ENCODE peak calls at places on chromosomes 13 and 19, in four cellular contexts. One of them, this sample, is unnamed.

GRCh38 chr13:113951246-113951999 is 22.5 kb downstream of the C13orf46 start:
- DNase-seq in heart right ventricle: peak
- DNase-seq in RWPE1: peak
- DNase-seq in Peyer's patch: peak
- DNase-seq in this sample: peak

GRCh38 chr19:1019980-1020867 is 699 bp downstream of the TMEM259 start:
- DNase-seq in heart right ventricle: no peak
- DNase-seq in RWPE1: no peak
- DNase-seq in Peyer's patch: peak
- DNase-seq in this sample: peak

GRCh38 chr13:111328803-111329410 is 8.5 kb downstream of the TEX29 start:
- DNase-seq in RWPE1: no peak
- DNase-seq in heart right ventricle: no peak
- DNase-seq in Peyer's patch: no peak
- DNase-seq in this sample: no peak

GRCh38 chr19:38682872-38683392 is 35.5 kb downstream of the ACTN4 start:
- DNase-seq in heart right ventricle: no peak
- DNase-seq in RWPE1: no peak
- DNase-seq in Peyer's patch: no peak
- DNase-seq in this sample: no peak

GRCh38 chr19:36120092-36120983 is 5.1 kb downstream of the TBCB start:
- DNase-seq in heart right ventricle: no peak
- DNase-seq in Peyer's patch: no peak
- DNase-seq in RWPE1: no peak
- DNase-seq in this sample: no peak

GRCh38 chr13:114152285-114152645 is 19.8 kb upstream of the RASA3 start:
- DNase-seq in RWPE1: no peak
- DNase-seq in heart right ventricle: no peak
- DNase-seq in Peyer's patch: peak
- DNase-seq in this sample: no peak

GRCh38 chr19:58374200-58374599 is 6.6 kb downstream of the ZNF837 start:
- DNase-seq in heart right ventricle: no peak
- DNase-seq in Peyer's patch: no peak
- DNase-seq in RWPE1: no peak
- DNase-seq in this sample: no peak

GRCh38 chr13:37797606-37798005 is 72.0 kb downstream of the TRPC4 start:
- DNase-seq in heart right ventricle: no peak
- DNase-seq in RWPE1: no peak
- DNase-seq in Peyer's patch: no peak
- DNase-seq in this sample: no peak

GRCh38 chr13:19618925-19619324 is 14.5 kb upstream of the MPHOSPH8 start:
- DNase-seq in RWPE1: no peak
- DNase-seq in heart right ventricle: no peak
- DNase-seq in Peyer's patch: no peak
- DNase-seq in this sample: no peak

GRCh38 chr19:11194173-11194572 is 3.2 kb downstream of the KANK2 start:
- DNase-seq in Peyer's patch: no peak
- DNase-seq in heart right ventricle: no peak
- DNase-seq in RWPE1: no peak
- DNase-seq in this sample: no peak
- H3K27ac ChIP-seq in Peyer's patch: peak
- H3K27ac ChIP-seq in heart right ventricle: peak
- H3K27ac ChIP-seq in RWPE1: peak
- H3K27ac ChIP-seq in this sample: no peak

DNA sequence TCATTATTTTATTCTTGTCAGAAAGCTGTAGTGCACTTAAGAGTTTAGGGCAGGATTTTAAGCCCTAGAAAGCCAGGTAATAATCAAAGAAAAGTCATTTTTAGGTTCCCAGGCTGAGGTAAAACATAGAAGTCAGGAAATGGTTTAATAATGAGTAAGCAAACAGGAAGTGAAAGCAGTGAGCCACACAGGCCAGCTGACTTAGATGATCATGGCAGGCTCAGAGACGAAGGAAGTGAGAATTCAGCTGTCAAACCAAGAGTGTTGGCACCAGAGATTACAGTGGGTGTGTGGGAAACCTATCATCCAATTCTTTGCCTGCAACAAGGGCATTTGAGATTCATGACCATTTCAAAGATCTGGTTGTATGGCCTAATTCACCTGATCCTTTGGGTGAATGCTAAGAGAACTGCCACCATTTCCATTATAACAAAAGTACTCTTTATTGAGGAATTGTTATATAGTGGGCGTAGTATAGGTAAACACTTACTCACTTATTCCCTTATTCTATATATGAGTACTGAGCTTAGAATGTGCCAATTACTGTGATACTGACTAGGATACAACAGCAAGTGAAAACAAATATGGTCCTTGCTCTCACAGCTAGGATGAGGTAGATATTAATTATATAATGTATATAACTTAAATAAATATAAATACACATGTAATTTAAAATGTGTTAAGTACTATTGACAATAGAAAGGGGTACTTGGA is 103.7 kb upstream of the EDNRB start:
- DNase-seq in heart right ventricle: peak
- DNase-seq in RWPE1: peak
- DNase-seq in Peyer's patch: no peak
- DNase-seq in this sample: peak
- H3K27ac ChIP-seq in heart right ventricle: no peak
- H3K27ac ChIP-seq in RWPE1: no peak
- H3K27ac ChIP-seq in Peyer's patch: no peak
- H3K27ac ChIP-seq in this sample: peak

DNA sequence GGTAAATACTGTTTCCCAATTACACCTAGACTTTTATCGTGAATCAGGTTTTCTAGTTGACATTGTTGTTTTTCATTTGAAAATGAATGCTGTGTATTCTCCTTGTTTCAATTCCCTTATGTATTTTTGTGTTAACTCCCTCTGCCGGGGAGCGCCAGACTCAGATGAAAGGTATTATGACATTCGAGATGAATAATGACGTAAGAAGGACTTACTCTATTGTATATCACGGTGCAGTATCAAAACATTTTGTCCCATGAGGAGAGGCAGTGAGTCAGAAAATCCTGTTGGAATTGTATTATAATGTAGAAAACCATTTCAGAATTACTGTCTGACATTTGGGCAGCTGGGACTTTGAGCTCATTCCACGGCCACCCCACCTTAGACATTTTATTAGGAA is 61.6 kb downstream of the LRCH1 start:
- DNase-seq in RWPE1: peak
- DNase-seq in Peyer's patch: no peak
- DNase-seq in heart right ventricle: no peak
- DNase-seq in this sample: no peak
- H3K27ac ChIP-seq in RWPE1: no peak
- H3K27ac ChIP-seq in Peyer's patch: no peak
- H3K27ac ChIP-seq in heart right ventricle: no peak
- H3K27ac ChIP-seq in this sample: no peak

DNA sequence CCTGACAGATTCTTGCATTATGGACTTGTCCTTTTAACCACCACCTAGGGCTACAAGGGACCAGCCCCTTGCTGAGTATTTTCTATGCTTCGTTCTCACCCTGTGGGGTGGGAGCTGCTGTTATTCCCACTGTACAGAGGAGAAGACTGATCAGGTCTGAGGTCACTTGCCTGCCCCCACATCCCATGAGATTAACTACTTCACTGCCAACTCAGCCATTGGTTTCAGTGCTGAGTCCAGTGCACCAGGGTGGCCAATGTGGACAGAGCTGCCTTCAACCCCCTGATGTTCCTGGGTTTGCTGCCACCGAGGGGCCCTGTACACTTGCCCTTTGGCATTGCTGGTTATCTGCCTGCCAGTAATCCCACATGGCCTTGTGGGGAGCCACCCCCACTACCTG is 6.9 kb downstream of the PRKACA start:
- DNase-seq in RWPE1: no peak
- DNase-seq in Peyer's patch: no peak
- DNase-seq in heart right ventricle: no peak
- DNase-seq in this sample: no peak
- H3K27ac ChIP-seq in RWPE1: peak
- H3K27ac ChIP-seq in Peyer's patch: no peak
- H3K27ac ChIP-seq in heart right ventricle: no peak
- H3K27ac ChIP-seq in this sample: no peak